ENCODE peak calls at places on chromosomes 2 and 18, in eight cellular contexts. One of them, this sample, is unnamed.

GRCh38 chr18:49949991-49950395 is 136.7 kb upstream of the ACAA2 start:
- DNase-seq in lower leg skin: no peak
- DNase-seq in central memory CD4-positive, alpha-beta T cell: peak
- DNase-seq in Karpas-422: no peak
- DNase-seq in sigmoid colon: no peak
- DNase-seq in kidney tubule cell: no peak
- DNase-seq in fibroblast of villous mesenchyme: no peak
- DNase-seq in B cell: no peak
- DNase-seq in this sample: no peak

GRCh38 chr2:86218124-86218523 is 18.9 kb downstream of the MRPL35 start:
- DNase-seq in Karpas-422: no peak
- DNase-seq in kidney tubule cell: no peak
- DNase-seq in central memory CD4-positive, alpha-beta T cell: no peak
- DNase-seq in lower leg skin: no peak
- DNase-seq in sigmoid colon: no peak
- DNase-seq in B cell: no peak
- DNase-seq in fibroblast of villous mesenchyme: no peak
- DNase-seq in this sample: no peak

GRCh38 chr2:20198796-20199361 is 26.1 kb downstream of the SDC1 start:
- DNase-seq in lower leg skin: no peak
- DNase-seq in Karpas-422: no peak
- DNase-seq in kidney tubule cell: no peak
- DNase-seq in central memory CD4-positive, alpha-beta T cell: no peak
- DNase-seq in B cell: no peak
- DNase-seq in fibroblast of villous mesenchyme: no peak
- DNase-seq in sigmoid colon: no peak
- DNase-seq in this sample: no peak

GRCh38 chr18:48943333-48943732 is 7.4 kb downstream of the SMAD7 start:
- DNase-seq in B cell: no peak
- DNase-seq in central memory CD4-positive, alpha-beta T cell: no peak
- DNase-seq in fibroblast of villous mesenchyme: no peak
- DNase-seq in lower leg skin: no peak
- DNase-seq in kidney tubule cell: peak
- DNase-seq in Karpas-422: no peak
- DNase-seq in sigmoid colon: no peak
- DNase-seq in this sample: no peak

GRCh38 chr2:20425371-20425881 is 21.4 kb upstream of the RHOB start:
- DNase-seq in lower leg skin: peak
- DNase-seq in B cell: no peak
- DNase-seq in kidney tubule cell: peak
- DNase-seq in fibroblast of villous mesenchyme: peak
- DNase-seq in sigmoid colon: no peak
- DNase-seq in central memory CD4-positive, alpha-beta T cell: no peak
- DNase-seq in Karpas-422: no peak
- DNase-seq in this sample: no peak

GRCh38 chr2:38076710-38077430 is 919 bp upstream of the CYP1B1 start:
- DNase-seq in lower leg skin: peak
- DNase-seq in kidney tubule cell: peak
- DNase-seq in fibroblast of villous mesenchyme: peak
- DNase-seq in Karpas-422: peak
- DNase-seq in B cell: no peak
- DNase-seq in central memory CD4-positive, alpha-beta T cell: no peak
- DNase-seq in sigmoid colon: peak
- DNase-seq in this sample: peak

GRCh38 chr18:50009772-50010171 is 185.2 kb downstream of the MYO5B start:
- DNase-seq in Karpas-422: peak
- DNase-seq in sigmoid colon: no peak
- DNase-seq in central memory CD4-positive, alpha-beta T cell: peak
- DNase-seq in kidney tubule cell: peak
- DNase-seq in lower leg skin: no peak
- DNase-seq in B cell: peak
- DNase-seq in fibroblast of villous mesenchyme: peak
- DNase-seq in this sample: no peak

GRCh38 chr2:182642328-182642727 is 73.7 kb upstream of the DNAJC10 start:
- DNase-seq in central memory CD4-positive, alpha-beta T cell: no peak
- DNase-seq in fibroblast of villous mesenchyme: peak
- DNase-seq in B cell: peak
- DNase-seq in Karpas-422: peak
- DNase-seq in lower leg skin: no peak
- DNase-seq in kidney tubule cell: peak
- DNase-seq in sigmoid colon: peak
- DNase-seq in this sample: no peak

GRCh38 chr2:149204686-149205085 is 125.7 kb upstream of the LYPD6 start:
- DNase-seq in fibroblast of villous mesenchyme: no peak
- DNase-seq in B cell: no peak
- DNase-seq in kidney tubule cell: no peak
- DNase-seq in lower leg skin: no peak
- DNase-seq in Karpas-422: no peak
- DNase-seq in sigmoid colon: no peak
- DNase-seq in central memory CD4-positive, alpha-beta T cell: no peak
- DNase-seq in this sample: no peak

GRCh38 chr2:238745997-238746396 is 101.9 kb upstream of the TWIST2 start:
- DNase-seq in B cell: no peak
- DNase-seq in central memory CD4-positive, alpha-beta T cell: no peak
- DNase-seq in Karpas-422: no peak
- DNase-seq in sigmoid colon: no peak
- DNase-seq in kidney tubule cell: no peak
- DNase-seq in lower leg skin: no peak
- DNase-seq in fibroblast of villous mesenchyme: no peak
- DNase-seq in this sample: no peak

GRCh38 chr2:160227252-160227651 is 27.2 kb upstream of the ITGB6 start:
- DNase-seq in fibroblast of villous mesenchyme: peak
- DNase-seq in sigmoid colon: no peak
- DNase-seq in lower leg skin: no peak
- DNase-seq in Karpas-422: no peak
- DNase-seq in central memory CD4-positive, alpha-beta T cell: no peak
- DNase-seq in B cell: no peak
- DNase-seq in kidney tubule cell: peak
- DNase-seq in this sample: no peak

GRCh38 chr18:74742573-74742972 is 144.9 kb downstream of the ZNF407 start:
- DNase-seq in central memory CD4-positive, alpha-beta T cell: no peak
- DNase-seq in lower leg skin: no peak
- DNase-seq in sigmoid colon: no peak
- DNase-seq in kidney tubule cell: peak
- DNase-seq in Karpas-422: no peak
- DNase-seq in fibroblast of villous mesenchyme: no peak
- DNase-seq in B cell: no peak
- DNase-seq in this sample: no peak

GRCh38 chr2:86087936-86088850 is 17.5 kb downstream of the POLR1A start:
- DNase-seq in central memory CD4-positive, alpha-beta T cell: no peak
- DNase-seq in lower leg skin: no peak
- DNase-seq in Karpas-422: no peak
- DNase-seq in kidney tubule cell: no peak
- DNase-seq in fibroblast of villous mesenchyme: no peak
- DNase-seq in B cell: no peak
- DNase-seq in sigmoid colon: no peak
- DNase-seq in this sample: no peak

GRCh38 chr2:40318931-40319330 is 133.0 kb downstream of the SLC8A1 start:
- DNase-seq in B cell: no peak
- DNase-seq in lower leg skin: no peak
- DNase-seq in Karpas-422: no peak
- DNase-seq in sigmoid colon: no peak
- DNase-seq in central memory CD4-positive, alpha-beta T cell: no peak
- DNase-seq in fibroblast of villous mesenchyme: no peak
- DNase-seq in kidney tubule cell: no peak
- DNase-seq in this sample: no peak

GRCh38 chr2:45763256-45763655 is 111.8 kb downstream of the PRKCE start:
- DNase-seq in sigmoid colon: no peak
- DNase-seq in lower leg skin: no peak
- DNase-seq in central memory CD4-positive, alpha-beta T cell: no peak
- DNase-seq in fibroblast of villous mesenchyme: peak
- DNase-seq in B cell: no peak
- DNase-seq in Karpas-422: no peak
- DNase-seq in kidney tubule cell: no peak
- DNase-seq in this sample: no peak

GRCh38 chr2:105450495-105450894 is 51.6 kb upstream of the FHL2 start:
- DNase-seq in sigmoid colon: no peak
- DNase-seq in Karpas-422: no peak
- DNase-seq in B cell: no peak
- DNase-seq in lower leg skin: no peak
- DNase-seq in kidney tubule cell: no peak
- DNase-seq in central memory CD4-positive, alpha-beta T cell: no peak
- DNase-seq in fibroblast of villous mesenchyme: no peak
- DNase-seq in this sample: no peak

GRCh38 chr2:46167406-46167805 is 129.8 kb upstream of the EPAS1 start:
- DNase-seq in kidney tubule cell: no peak
- DNase-seq in lower leg skin: no peak
- DNase-seq in fibroblast of villous mesenchyme: no peak
- DNase-seq in B cell: no peak
- DNase-seq in Karpas-422: no peak
- DNase-seq in central memory CD4-positive, alpha-beta T cell: no peak
- DNase-seq in sigmoid colon: no peak
- DNase-seq in this sample: no peak

GRCh38 chr2:69559696-69560482 is 83.7 kb downstream of the AAK1 start:
- DNase-seq in fibroblast of villous mesenchyme: peak
- DNase-seq in Karpas-422: peak
- DNase-seq in B cell: no peak
- DNase-seq in kidney tubule cell: peak
- DNase-seq in central memory CD4-positive, alpha-beta T cell: no peak
- DNase-seq in sigmoid colon: no peak
- DNase-seq in lower leg skin: no peak
- DNase-seq in this sample: no peak

GRCh38 chr2:161273038-161273760 is 35.0 kb upstream of the PSMD14 start:
- DNase-seq in central memory CD4-positive, alpha-beta T cell: peak
- DNase-seq in kidney tubule cell: peak
- DNase-seq in lower leg skin: peak
- DNase-seq in Karpas-422: peak
- DNase-seq in B cell: no peak
- DNase-seq in sigmoid colon: no peak
- DNase-seq in fibroblast of villous mesenchyme: peak
- DNase-seq in this sample: peak

GRCh38 chr2:228657807-228658402 is 476.4 kb upstream of the SPHKAP start:
- DNase-seq in B cell: no peak
- DNase-seq in fibroblast of villous mesenchyme: peak
- DNase-seq in sigmoid colon: no peak
- DNase-seq in central memory CD4-positive, alpha-beta T cell: no peak
- DNase-seq in kidney tubule cell: peak
- DNase-seq in Karpas-422: peak
- DNase-seq in lower leg skin: no peak
- DNase-seq in this sample: no peak

GRCh38 chr2:172052000-172052983 is 33.0 kb upstream of the DLX1 start:
- DNase-seq in B cell: no peak
- DNase-seq in central memory CD4-positive, alpha-beta T cell: no peak
- DNase-seq in kidney tubule cell: no peak
- DNase-seq in sigmoid colon: no peak
- DNase-seq in lower leg skin: no peak
- DNase-seq in fibroblast of villous mesenchyme: peak
- DNase-seq in Karpas-422: no peak
- DNase-seq in this sample: no peak

GRCh38 chr2:16693854-16694253 is 28.2 kb upstream of the CYRIA start:
- DNase-seq in sigmoid colon: no peak
- DNase-seq in Karpas-422: no peak
- DNase-seq in lower leg skin: no peak
- DNase-seq in fibroblast of villous mesenchyme: no peak
- DNase-seq in B cell: no peak
- DNase-seq in kidney tubule cell: no peak
- DNase-seq in central memory CD4-positive, alpha-beta T cell: no peak
- DNase-seq in this sample: no peak

GRCh38 chr2:21687589-21687988 is 563.8 kb downstream of the TDRD15 start:
- DNase-seq in B cell: no peak
- DNase-seq in lower leg skin: no peak
- DNase-seq in Karpas-422: no peak
- DNase-seq in central memory CD4-positive, alpha-beta T cell: no peak
- DNase-seq in sigmoid colon: no peak
- DNase-seq in fibroblast of villous mesenchyme: no peak
- DNase-seq in kidney tubule cell: peak
- DNase-seq in this sample: no peak

GRCh38 chr2:20013061-20013721 is 723 bp upstream of the MATN3 start:
- DNase-seq in sigmoid colon: no peak
- DNase-seq in kidney tubule cell: no peak
- DNase-seq in fibroblast of villous mesenchyme: no peak
- DNase-seq in central memory CD4-positive, alpha-beta T cell: no peak
- DNase-seq in B cell: no peak
- DNase-seq in lower leg skin: no peak
- DNase-seq in Karpas-422: no peak
- DNase-seq in this sample: no peak

GRCh38 chr2:130185896-130186295 is 3.8 kb downstream of the MZT2B start:
- DNase-seq in Karpas-422: no peak
- DNase-seq in sigmoid colon: no peak
- DNase-seq in fibroblast of villous mesenchyme: no peak
- DNase-seq in lower leg skin: no peak
- DNase-seq in B cell: no peak
- DNase-seq in central memory CD4-positive, alpha-beta T cell: no peak
- DNase-seq in kidney tubule cell: no peak
- DNase-seq in this sample: no peak

GRCh38 chr2:73142937-73143336 is 30.2 kb upstream of the RAB11FIP5 start:
- DNase-seq in central memory CD4-positive, alpha-beta T cell: no peak
- DNase-seq in kidney tubule cell: no peak
- DNase-seq in fibroblast of villous mesenchyme: no peak
- DNase-seq in Karpas-422: no peak
- DNase-seq in sigmoid colon: no peak
- DNase-seq in B cell: no peak
- DNase-seq in lower leg skin: no peak
- DNase-seq in this sample: no peak

GRCh38 chr2:212902421-212902820 is 249.0 kb downstream of the IKZF2 start:
- DNase-seq in kidney tubule cell: no peak
- DNase-seq in B cell: no peak
- DNase-seq in fibroblast of villous mesenchyme: no peak
- DNase-seq in central memory CD4-positive, alpha-beta T cell: no peak
- DNase-seq in Karpas-422: no peak
- DNase-seq in lower leg skin: no peak
- DNase-seq in sigmoid colon: no peak
- DNase-seq in this sample: no peak

GRCh38 chr18:57107141-57107832 is 39.6 kb upstream of the BOD1L2 start:
- DNase-seq in kidney tubule cell: peak
- DNase-seq in B cell: no peak
- DNase-seq in Karpas-422: peak
- DNase-seq in fibroblast of villous mesenchyme: peak
- DNase-seq in sigmoid colon: no peak
- DNase-seq in lower leg skin: no peak
- DNase-seq in central memory CD4-positive, alpha-beta T cell: no peak
- DNase-seq in this sample: no peak

GRCh38 chr18:52875711-52876110 is 535.7 kb downstream of the DCC start:
- DNase-seq in Karpas-422: no peak
- DNase-seq in kidney tubule cell: no peak
- DNase-seq in central memory CD4-positive, alpha-beta T cell: no peak
- DNase-seq in B cell: no peak
- DNase-seq in lower leg skin: no peak
- DNase-seq in sigmoid colon: no peak
- DNase-seq in fibroblast of villous mesenchyme: no peak
- DNase-seq in this sample: no peak

GRCh38 chr18:21843340-21843739 is 102.7 kb downstream of the MIB1 start:
- DNase-seq in kidney tubule cell: no peak
- DNase-seq in sigmoid colon: no peak
- DNase-seq in central memory CD4-positive, alpha-beta T cell: no peak
- DNase-seq in B cell: no peak
- DNase-seq in fibroblast of villous mesenchyme: no peak
- DNase-seq in lower leg skin: no peak
- DNase-seq in Karpas-422: no peak
- DNase-seq in this sample: no peak

GRCh38 chr18:46378126-46378863 is 274.1 kb downstream of the HAUS1 start:
- DNase-seq in B cell: no peak
- DNase-seq in lower leg skin: no peak
- DNase-seq in fibroblast of villous mesenchyme: no peak
- DNase-seq in sigmoid colon: no peak
- DNase-seq in central memory CD4-positive, alpha-beta T cell: no peak
- DNase-seq in kidney tubule cell: no peak
- DNase-seq in Karpas-422: no peak
- DNase-seq in this sample: no peak

GRCh38 chr18:42425025-42425424 is 470.0 kb downstream of the PIK3C3 start:
- DNase-seq in sigmoid colon: no peak
- DNase-seq in B cell: no peak
- DNase-seq in Karpas-422: no peak
- DNase-seq in kidney tubule cell: no peak
- DNase-seq in lower leg skin: no peak
- DNase-seq in fibroblast of villous mesenchyme: no peak
- DNase-seq in central memory CD4-positive, alpha-beta T cell: no peak
- DNase-seq in this sample: no peak

GRCh38 chr18:24369420-24369819 is 28.2 kb downstream of the OSBPL1A start:
- DNase-seq in lower leg skin: no peak
- DNase-seq in sigmoid colon: no peak
- DNase-seq in central memory CD4-positive, alpha-beta T cell: no peak
- DNase-seq in fibroblast of villous mesenchyme: no peak
- DNase-seq in B cell: no peak
- DNase-seq in kidney tubule cell: no peak
- DNase-seq in Karpas-422: no peak
- DNase-seq in this sample: no peak

This sample was measured in HS-27A.